ENCODE peak calls at places on chromosome 19, in five cellular contexts. Z is DMS153; R is head of caudate nucleus; J is stimulated activated CD4-positive, alpha-beta T cell treated with anti-CD3 and anti-CD28 coated beads, Interleukin-4, amount 100 ng/mL, for 1 hour; G is upper lobe of right lung. L is an unnamed sample.
A peak's percentile ranks its signal among the peaks of the same experiment; 100 is the strongest.

GRCh38 chr19:52734340-52734892 is 428 bp downstream of the ZNF611 start:
- DNase-seq in Z (no peak), R (peak; percentile 25), J (no peak), G (no peak), L (no peak)

GRCh38 chr19:47357788-47358680 is 8.9 kb downstream of the DHX34 start:
- DNase-seq in Z (no peak), R (no peak), J (no peak), G (no peak), L (peak; percentile 64)

GRCh38 chr19:38274734-38275133 is 10.4 kb downstream of the SPINT2 start:
- DNase-seq in Z (no peak), R (peak; percentile 75), J (no peak), G (no peak), L (no peak)

GRCh38 chr19:48964205-48965032 is 690 bp upstream of the FTL start:
- DNase-seq in Z (no peak), R (peak; percentile 19), J (no peak), G (no peak), L (no peak)

GRCh38 chr19:42370667-42371066 is 19.4 kb downstream of the CNFN start:
- DNase-seq in Z (no peak), R (no peak), J (no peak), G (no peak), L (no peak)

GRCh38 chr19:42253245-42254082 is 1.5 kb downstream of the ERF start:
- DNase-seq in Z (no peak), R (peak; percentile 59), J (peak; percentile 72), G (peak; percentile 86), L (peak; percentile 75)

GRCh38 chr19:45156231-45156630 is 4.6 kb downstream of the NKPD1 start:
- DNase-seq in Z (no peak), R (no peak), J (no peak), G (no peak), L (peak; percentile 71)

GRCh38 chr19:1851581-1852293 is 3.5 kb upstream of the REXO1 start:
- DNase-seq in Z (no peak), R (peak; percentile 85), J (peak; percentile 70), G (no peak), L (no peak)

GRCh38 chr19:271856-272255 is 19.3 kb downstream of the PLPP2 start:
- DNase-seq in Z (no peak), R (no peak), J (no peak), G (no peak), L (no peak)

GRCh38 chr19:1076951-1077350 is 10.0 kb downstream of the ARHGAP45 start:
- DNase-seq in Z (no peak), R (peak; percentile 87), J (peak; percentile 91), G (peak; percentile 88), L (no peak)

GRCh38 chr19:43300206-43300605 is 30.9 kb upstream of the PSG9 start:
- DNase-seq in Z (no peak), R (no peak), J (no peak), G (no peak), L (no peak)

GRCh38 chr19:4972509-4973230 is 3.8 kb downstream of the KDM4B start:
- DNase-seq in Z (no peak), R (no peak), J (no peak), G (no peak), L (no peak)

GRCh38 chr19:49437231-49437630 is 4.1 kb downstream of the SLC17A7 start:
- DNase-seq in Z (no peak), R (no peak), J (no peak), G (no peak), L (no peak)

GRCh38 chr19:6425732-6426686 is 1.4 kb upstream of the KHSRP start:
- DNase-seq in Z (peak; percentile 61), R (no peak), J (no peak), G (no peak), L (no peak)

GRCh38 chr19:2428027-2428690 is 773 bp upstream of the TIMM13 start:
- DNase-seq in Z (no peak), R (peak; percentile 15), J (no peak), G (peak; percentile 67), L (peak; percentile 77)

GRCh38 chr19:31513841-31514240 is 164.6 kb upstream of the TSHZ3 start:
- DNase-seq in Z (no peak), R (no peak), J (no peak), G (no peak), L (no peak)

GRCh38 chr19:6164906-6165531 is 29.6 kb downstream of the ACSBG2 start:
- DNase-seq in Z (no peak), R (no peak), J (no peak), G (no peak), L (no peak)

GRCh38 chr19:49840736-49841249 is 10.2 kb upstream of the PTOV1 start:
- DNase-seq in Z (no peak), R (no peak), J (no peak), G (no peak), L (no peak)

GRCh38 chr19:9636018-9636417 is 15.0 kb upstream of the ZNF561 start:
- DNase-seq in Z (no peak), R (no peak), J (no peak), G (no peak), L (no peak)

GRCh38 chr19:15424692-15425272 is 6.0 kb upstream of the AKAP8L start:
- DNase-seq in Z (no peak), R (no peak), J (no peak), G (no peak), L (no peak)

GRCh38 chr19:49097453-49098288 is 12.4 kb downstream of the SNRNP70 start:
- DNase-seq in Z (peak; percentile 55), R (peak; percentile 59), J (peak; percentile 69), G (no peak), L (peak; percentile 86)

GRCh38 chr19:51587264-51588191 is 16.4 kb downstream of the ZNF175 start:
- DNase-seq in Z (no peak), R (no peak), J (no peak), G (no peak), L (no peak)

GRCh38 chr19:15332311-15332996 is at the start of gene BRD4:
- DNase-seq in Z (peak; percentile 11), R (peak; percentile 66), J (peak; percentile 83), G (peak; percentile 90), L (peak; percentile 64)

GRCh38 chr19:44002212-44002565 is 568 bp upstream of the ZNF230 start:
- DNase-seq in Z (no peak), R (no peak), J (no peak), G (no peak), L (no peak)

GRCh38 chr19:2290441-2291184 is 8.6 kb upstream of the PEAK3 start:
- DNase-seq in Z (no peak), R (no peak), J (no peak), G (no peak), L (peak; percentile 67)

GRCh38 chr19:36008336-36008978 is at the start of gene SYNE4:
- DNase-seq in Z (peak; percentile 39), R (no peak), J (no peak), G (peak; percentile 87), L (peak; percentile 94)

GRCh38 chr19:19477705-19478383 is 37.5 kb downstream of the TSSK6 start:
- DNase-seq in Z (no peak), R (no peak), J (no peak), G (peak; percentile 76), L (no peak)

GRCh38 chr19:48992571-48993174 is 436 bp downstream of the GYS1 start:
- DNase-seq in Z (no peak), R (peak; percentile 36), J (peak; percentile 26), G (peak; percentile 78), L (peak; percentile 34)

GRCh38 chr19:47790398-47790814 is 11.9 kb downstream of the SELENOW start:
- DNase-seq in Z (peak; percentile 9), R (peak; percentile 81), J (peak; percentile 89), G (peak; percentile 92), L (peak; percentile 98)

GRCh38 chr19:6793411-6793810 is 20.9 kb downstream of the VAV1 start:
- DNase-seq in Z (no peak), R (no peak), J (no peak), G (no peak), L (no peak)

GRCh38 chr19:40305403-40305802 is 20.3 kb upstream of the AKT2 start:
- DNase-seq in Z (peak; percentile 67), R (peak; percentile 87), J (peak; percentile 70), G (peak; percentile 78), L (peak; percentile 79)

GRCh38 chr19:48511800-48512503 is at the start of gene LMTK3:
- DNase-seq in Z (no peak), R (peak; percentile 98), J (peak; percentile 73), G (no peak), L (peak; percentile 77)

GRCh38 chr19:42290523-42291436 is 11.2 kb upstream of the PRR19 start:
- DNase-seq in Z (no peak), R (no peak), J (peak; percentile 69), G (no peak), L (peak; percentile 45)

GRCh38 chr19:45187421-45188100 is 9.0 kb downstream of the BLOC1S3 start:
- DNase-seq in Z (peak; percentile 9), R (no peak), J (no peak), G (no peak), L (peak; percentile 63)

GRCh38 chr19:43674630-43674982 is 4.6 kb upstream of the PLAUR start:
- DNase-seq in Z (no peak), R (no peak), J (no peak), G (no peak), L (no peak)

GRCh38 chr19:51121257-51121656 is 3.4 kb upstream of the SIGLEC9 start:
- DNase-seq in Z (no peak), R (no peak), J (no peak), G (no peak), L (no peak)

GRCh38 chr19:3099347-3100145 is 5.4 kb downstream of the GNA11 start:
- DNase-seq in Z (no peak), R (no peak), J (no peak), G (no peak), L (no peak)